ENCODE peak calls at places on chromosomes 7 and 10, in nine cellular contexts. One of them, this sample, is unnamed.
A peak's percentile ranks its signal among the peaks of the same experiment; 100 is the strongest.

GRCh38 chr7:155844526-155844925 is 32.3 kb upstream of the SHH start:
- DNase-seq in heart left ventricle: no peak
- DNase-seq in gastrocnemius medialis: no peak
- DNase-seq in H1: no peak
- DNase-seq in HCT116: no peak
- DNase-seq in stomach: no peak
- DNase-seq in suprapubic skin: no peak
- DNase-seq in esophagus squamous epithelium: no peak
- DNase-seq in right lobe of liver: peak; percentile 31
- DNase-seq in this sample: peak; percentile 52

GRCh38 chr10:123878666-123879311 is 12.8 kb downstream of the CPXM2 start:
- DNase-seq in heart left ventricle: no peak
- DNase-seq in gastrocnemius medialis: no peak
- DNase-seq in H1: no peak
- DNase-seq in HCT116: no peak
- DNase-seq in stomach: peak; percentile 3
- DNase-seq in suprapubic skin: no peak
- DNase-seq in esophagus squamous epithelium: no peak
- DNase-seq in right lobe of liver: no peak
- DNase-seq in this sample: no peak

GRCh38 chr10:1050145-1050544 is 1.2 kb upstream of the IDI1 start:
- DNase-seq in heart left ventricle: no peak
- DNase-seq in gastrocnemius medialis: no peak
- DNase-seq in H1: no peak
- DNase-seq in HCT116: no peak
- DNase-seq in stomach: no peak
- DNase-seq in suprapubic skin: no peak
- DNase-seq in esophagus squamous epithelium: no peak
- DNase-seq in right lobe of liver: no peak
- DNase-seq in this sample: no peak

GRCh38 chr10:20855398-20856038 is 41.6 kb downstream of the NEBL start:
- DNase-seq in heart left ventricle: no peak
- DNase-seq in gastrocnemius medialis: no peak
- DNase-seq in H1: no peak
- DNase-seq in HCT116: no peak
- DNase-seq in stomach: no peak
- DNase-seq in suprapubic skin: no peak
- DNase-seq in esophagus squamous epithelium: no peak
- DNase-seq in right lobe of liver: no peak
- DNase-seq in this sample: no peak

GRCh38 chr7:80680159-80680903 is 41.9 kb downstream of the CD36 start:
- DNase-seq in heart left ventricle: no peak
- DNase-seq in gastrocnemius medialis: no peak
- DNase-seq in H1: no peak
- DNase-seq in HCT116: no peak
- DNase-seq in stomach: no peak
- DNase-seq in suprapubic skin: no peak
- DNase-seq in esophagus squamous epithelium: no peak
- DNase-seq in right lobe of liver: no peak
- DNase-seq in this sample: no peak

GRCh38 chr10:71677261-71677660 is 42.3 kb downstream of the C10orf105 start:
- DNase-seq in heart left ventricle: no peak
- DNase-seq in gastrocnemius medialis: no peak
- DNase-seq in H1: no peak
- DNase-seq in HCT116: no peak
- DNase-seq in stomach: no peak
- DNase-seq in suprapubic skin: no peak
- DNase-seq in esophagus squamous epithelium: no peak
- DNase-seq in right lobe of liver: no peak
- DNase-seq in this sample: no peak

GRCh38 chr10:100886099-100886498 is 26.7 kb upstream of the SLF2 start:
- DNase-seq in heart left ventricle: no peak
- DNase-seq in gastrocnemius medialis: no peak
- DNase-seq in H1: no peak
- DNase-seq in HCT116: no peak
- DNase-seq in stomach: no peak
- DNase-seq in suprapubic skin: no peak
- DNase-seq in esophagus squamous epithelium: no peak
- DNase-seq in right lobe of liver: no peak
- DNase-seq in this sample: no peak

GRCh38 chr10:101672536-101672935 is 22.4 kb downstream of the FBXW4 start:
- DNase-seq in heart left ventricle: peak; percentile 66
- DNase-seq in gastrocnemius medialis: peak; percentile 43
- DNase-seq in H1: no peak
- DNase-seq in HCT116: no peak
- DNase-seq in stomach: no peak
- DNase-seq in suprapubic skin: no peak
- DNase-seq in esophagus squamous epithelium: no peak
- DNase-seq in right lobe of liver: peak; percentile 82
- DNase-seq in this sample: no peak

GRCh38 chr7:32869716-32870115 is 21.8 kb downstream of the KBTBD2 start:
- DNase-seq in heart left ventricle: no peak
- DNase-seq in gastrocnemius medialis: peak; percentile 31
- DNase-seq in H1: no peak
- DNase-seq in HCT116: no peak
- DNase-seq in stomach: no peak
- DNase-seq in suprapubic skin: no peak
- DNase-seq in esophagus squamous epithelium: no peak
- DNase-seq in right lobe of liver: no peak
- DNase-seq in this sample: no peak

GRCh38 chr7:149624419-149625338 is 127.1 kb upstream of the ZNF746 start:
- DNase-seq in heart left ventricle: peak; percentile 94
- DNase-seq in gastrocnemius medialis: peak; percentile 87
- DNase-seq in H1: peak; percentile 72
- DNase-seq in HCT116: peak; percentile 81
- DNase-seq in stomach: peak; percentile 96
- DNase-seq in suprapubic skin: peak; percentile 96
- DNase-seq in esophagus squamous epithelium: peak; percentile 62
- DNase-seq in right lobe of liver: peak; percentile 97
- DNase-seq in this sample: peak; percentile 99
- TF ChIP-seq POLR2A in heart left ventricle: peak; percentile 73
- TF ChIP-seq POLR2A in gastrocnemius medialis: peak; percentile 76
- TF ChIP-seq POLR2A in H1: no peak
- TF ChIP-seq POLR2A in HCT116: peak; percentile 51
- TF ChIP-seq POLR2A in stomach: no peak
- TF ChIP-seq POLR2A in suprapubic skin: no peak
- TF ChIP-seq POLR2A in esophagus squamous epithelium: peak; percentile 60
- TF ChIP-seq POLR2A in right lobe of liver: peak; percentile 92
- TF ChIP-seq POLR2A in this sample: peak; percentile 14

GRCh38 chr10:87578799-87579401 is 74.2 kb downstream of the MINPP1 start:
- DNase-seq in heart left ventricle: no peak
- DNase-seq in gastrocnemius medialis: no peak
- DNase-seq in H1: no peak
- DNase-seq in HCT116: no peak
- DNase-seq in stomach: no peak
- DNase-seq in suprapubic skin: no peak
- DNase-seq in esophagus squamous epithelium: no peak
- DNase-seq in right lobe of liver: no peak
- DNase-seq in this sample: no peak
- H3K4me3 ChIP-seq in heart left ventricle: no peak overlapping the region
- H3K4me3 ChIP-seq in gastrocnemius medialis: no peak overlapping the region
- H3K4me3 ChIP-seq in H1: no peak overlapping the region
- H3K4me3 ChIP-seq in HCT116: no peak overlapping the region
- H3K4me3 ChIP-seq in stomach: no peak overlapping the region
- H3K4me3 ChIP-seq in suprapubic skin: no peak overlapping the region
- H3K4me3 ChIP-seq in esophagus squamous epithelium: no peak overlapping the region
- H3K4me3 ChIP-seq in right lobe of liver: peak overlapping the region; percentile 14
- H3K4me3 ChIP-seq in this sample: no peak overlapping the region

GRCh38 chr10:87878664-87879459 is 15.4 kb downstream of the PTEN start:
- DNase-seq in heart left ventricle: no peak
- DNase-seq in gastrocnemius medialis: no peak
- DNase-seq in H1: no peak
- DNase-seq in HCT116: no peak
- DNase-seq in stomach: no peak
- DNase-seq in suprapubic skin: no peak
- DNase-seq in esophagus squamous epithelium: no peak
- DNase-seq in right lobe of liver: no peak
- DNase-seq in this sample: no peak
- H3K4me1 ChIP-seq in heart left ventricle: peaks cover 27% of the 10 kb centered on the region
- H3K4me1 ChIP-seq in gastrocnemius medialis: peaks cover 68% of the 10 kb centered on the region
- H3K4me1 ChIP-seq in H1: no peaks in the 10 kb centered on the region
- H3K4me1 ChIP-seq in HCT116: no peaks in the 10 kb centered on the region
- H3K4me1 ChIP-seq in stomach: peaks cover 3% of the 10 kb centered on the region
- H3K4me1 ChIP-seq in suprapubic skin: peaks cover 35% of the 10 kb centered on the region
- H3K4me1 ChIP-seq in esophagus squamous epithelium: peaks cover 5% of the 10 kb centered on the region
- H3K4me1 ChIP-seq in right lobe of liver: peaks cover 25% of the 10 kb centered on the region
- H3K4me1 ChIP-seq in this sample: peaks cover 87% of the 10 kb centered on the region

DNA sequence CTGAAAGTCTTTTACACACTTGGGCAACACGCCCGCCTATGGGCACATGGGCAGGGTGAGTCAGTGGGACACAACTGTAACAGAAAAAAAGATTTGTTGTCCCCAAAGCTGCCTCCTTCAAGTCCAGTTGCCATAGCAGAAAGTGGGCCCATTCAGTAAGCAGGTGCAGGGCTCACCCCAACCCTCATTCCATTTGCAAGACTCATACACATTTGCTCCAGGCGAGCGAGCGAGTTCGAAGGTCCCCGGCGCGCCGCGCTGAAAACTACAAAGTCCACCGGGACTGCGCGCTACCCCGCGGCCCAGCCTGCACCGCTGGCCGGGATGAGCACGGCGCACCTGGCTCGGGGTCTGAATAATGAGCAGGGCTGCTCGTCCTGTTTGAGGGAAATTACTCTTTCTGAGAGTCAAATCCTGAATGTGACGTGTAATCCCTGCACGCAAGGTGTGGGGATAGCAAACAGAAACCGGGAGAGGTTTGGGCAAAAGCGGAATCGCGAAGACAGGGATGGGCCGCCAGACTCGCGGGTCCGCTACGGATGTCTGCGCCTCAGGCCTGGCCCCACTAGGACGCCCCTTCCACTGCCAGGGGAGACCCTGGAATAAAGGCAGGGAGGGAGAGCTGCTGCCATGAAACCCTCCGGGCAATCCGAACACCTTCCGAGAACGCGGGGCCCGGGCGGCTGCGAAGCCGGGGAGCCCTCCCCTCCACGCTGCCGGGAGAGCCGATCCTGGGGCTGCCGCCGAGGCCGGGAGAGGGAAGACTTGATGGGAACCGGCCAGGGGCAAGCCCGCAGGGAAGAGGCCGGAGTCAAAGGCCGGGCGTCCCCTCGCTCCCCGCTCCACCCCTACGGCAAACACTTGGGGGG is 982 bp downstream of the COBL start:
- DNase-seq in heart left ventricle: no peak
- DNase-seq in gastrocnemius medialis: peak; percentile 26
- DNase-seq in H1: no peak
- DNase-seq in HCT116: peak; percentile 50
- DNase-seq in stomach: peak; percentile 58
- DNase-seq in suprapubic skin: no peak
- DNase-seq in esophagus squamous epithelium: no peak
- DNase-seq in right lobe of liver: peak; percentile 80
- DNase-seq in this sample: no peak
- TF ChIP-seq POLR2A in heart left ventricle: no peak
- TF ChIP-seq POLR2A in gastrocnemius medialis: peak; percentile 26
- TF ChIP-seq POLR2A in H1: no peak
- TF ChIP-seq POLR2A in HCT116: no peak
- TF ChIP-seq POLR2A in stomach: no peak
- TF ChIP-seq POLR2A in suprapubic skin: no peak
- TF ChIP-seq POLR2A in esophagus squamous epithelium: no peak
- TF ChIP-seq POLR2A in right lobe of liver: peak; percentile 78
- TF ChIP-seq POLR2A in this sample: no peak

DNA sequence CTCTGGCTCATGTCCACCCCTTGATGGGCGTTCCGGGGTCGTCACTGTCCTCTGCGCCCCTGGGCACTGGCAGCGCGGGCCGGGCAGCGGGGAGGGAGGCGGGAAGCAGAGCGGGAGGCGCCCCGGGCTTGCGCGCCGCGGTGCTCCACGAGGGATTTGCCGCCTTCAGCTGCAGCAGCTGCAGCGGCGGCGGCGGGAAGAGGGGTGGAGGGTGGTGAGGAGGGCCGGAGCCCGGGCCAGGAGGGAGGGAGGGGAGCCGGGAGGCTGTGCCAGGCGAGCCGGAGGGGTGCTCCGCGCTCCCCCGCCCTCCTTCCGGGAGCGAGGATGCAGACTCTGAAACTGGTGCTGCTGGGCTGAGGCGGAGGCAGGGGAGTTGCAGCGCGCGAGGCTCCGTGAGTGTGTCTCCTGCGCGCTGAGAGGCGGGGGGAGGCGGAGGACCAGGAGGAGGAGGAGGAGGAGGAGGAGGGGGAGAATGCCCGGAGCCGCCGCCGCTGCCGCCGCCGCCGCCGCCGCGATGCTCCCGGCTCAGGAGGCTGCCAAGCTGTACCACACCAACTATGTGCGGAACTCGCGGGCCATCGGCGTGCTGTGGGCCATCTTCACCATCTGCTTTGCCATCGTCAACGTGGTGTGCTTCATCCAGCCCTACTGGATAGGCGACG is at the start of gene LHFPL3:
- DNase-seq in heart left ventricle: no peak
- DNase-seq in gastrocnemius medialis: no peak
- DNase-seq in H1: no peak
- DNase-seq in HCT116: no peak
- DNase-seq in stomach: no peak
- DNase-seq in suprapubic skin: no peak
- DNase-seq in esophagus squamous epithelium: no peak
- DNase-seq in right lobe of liver: no peak
- DNase-seq in this sample: no peak
- H3K4me3 ChIP-seq in heart left ventricle: no peak within 1 kb of the TSS
- H3K4me3 ChIP-seq in gastrocnemius medialis: no peak within 1 kb of the TSS
- H3K4me3 ChIP-seq in H1: peak within 1 kb of the TSS; percentile 72
- H3K4me3 ChIP-seq in HCT116: no peak within 1 kb of the TSS
- H3K4me3 ChIP-seq in stomach: peak within 1 kb of the TSS; percentile 34
- H3K4me3 ChIP-seq in suprapubic skin: peak within 1 kb of the TSS; percentile 33
- H3K4me3 ChIP-seq in esophagus squamous epithelium: peak within 1 kb of the TSS; percentile 11
- H3K4me3 ChIP-seq in right lobe of liver: no peak within 1 kb of the TSS
- H3K4me3 ChIP-seq in this sample: peak within 1 kb of the TSS; percentile 17

This sample was measured in spleen.